ENCODE peak calls at places on chromosomes 5 and 9, in seven cellular contexts. C is EL, F is chondrocyte, I is NCI-H1092, T is kidney epithelial cell, O is colonic mucosa, P is DMS 273 treated with DMSO at 0.1 percent for 48 hours. K is an unnamed sample.

GRCh38 chr5:179176571-179177230 is 116.5 kb downstream of the ZNF354C start:
- DNase-seq in O (no peak), C (no peak), I (no peak), T (no peak), P (no peak), F (peak), K (no peak)

GRCh38 chr5:153520952-153521351 is 30.5 kb downstream of the GRIA1 start:
- DNase-seq in F (no peak), P (no peak), O (no peak), I (no peak), T (no peak), C (peak), K (no peak)

GRCh38 chr9:21802418-21803000 is at the start of gene MTAP:
- DNase-seq in O (peak), C (peak), T (peak), P (peak), F (peak), I (peak), K (peak)

GRCh38 chr9:4499917-4500316 is 9.6 kb downstream of the SLC1A1 start:
- DNase-seq in F (no peak), P (no peak), C (no peak), I (no peak), T (no peak), O (no peak), K (no peak)

GRCh38 chr9:14992516-14992915 is 82.3 kb upstream of the FREM1 start:
- DNase-seq in F (no peak), O (no peak), T (no peak), I (no peak), P (peak), C (no peak), K (no peak)

GRCh38 chr5:61167382-61167781 is 5.1 kb upstream of the SMIM15 start:
- DNase-seq in F (no peak), O (no peak), C (peak), P (no peak), I (no peak), T (peak), K (no peak)

GRCh38 chr5:179820483-179821297 is at the start of gene SQSTM1:
- DNase-seq in O (peak), C (peak), P (no peak), F (no peak), I (peak), T (no peak), K (peak)

GRCh38 chr5:176948458-176948857 is 49.3 kb upstream of the HK3 start:
- DNase-seq in T (no peak), P (no peak), I (no peak), C (no peak), O (no peak), F (no peak), K (no peak)

GRCh38 chr5:115309751-115310370 is 13.4 kb upstream of the CCDC112 start:
- DNase-seq in C (peak), O (no peak), P (no peak), I (no peak), F (no peak), T (no peak), K (peak)

GRCh38 chr5:5335708-5336211 is 86.7 kb upstream of the ICE1 start:
- DNase-seq in P (no peak), F (no peak), I (no peak), C (peak), O (no peak), T (peak), K (no peak)

GRCh38 chr9:120841930-120842684 is 615 bp downstream of the PSMD5 start:
- DNase-seq in O (no peak), P (no peak), I (no peak), T (no peak), C (peak), F (no peak), K (no peak)

GRCh38 chr5:5678909-5679308 is 256.4 kb downstream of the ICE1 start:
- DNase-seq in O (no peak), P (no peak), I (no peak), T (no peak), F (no peak), C (no peak), K (no peak)

GRCh38 chr5:66963559-66963971 is 233.0 kb downstream of the CD180 start:
- DNase-seq in T (no peak), C (peak), F (no peak), P (no peak), O (no peak), I (no peak), K (no peak)

GRCh38 chr5:173016621-173017046 is 33.1 kb downstream of the ATP6V0E1 start:
- DNase-seq in I (no peak), P (no peak), C (peak), T (peak), O (no peak), F (no peak), K (no peak)

GRCh38 chr9:98374385-98375051 is 119.1 kb upstream of the TBC1D2 start:
- DNase-seq in F (no peak), P (no peak), C (peak), O (peak), T (peak), I (no peak), K (no peak)

GRCh38 chr9:98248737-98249474 is 6.5 kb downstream of the TBC1D2 start:
- DNase-seq in I (no peak), T (peak), O (peak), F (no peak), C (peak), P (no peak), K (no peak)

GRCh38 chr5:135824541-135825041 is 9.9 kb upstream of the SLC25A48 start:
- DNase-seq in O (no peak), I (no peak), T (no peak), F (no peak), C (no peak), P (no peak), K (no peak)

GRCh38 chr9:134807726-134808125 is 72.9 kb upstream of the FCN2 start:
- DNase-seq in P (no peak), O (no peak), I (no peak), T (no peak), F (no peak), C (no peak), K (no peak)

GRCh38 chr5:179554981-179555380 is 4.6 kb downstream of the RUFY1 start:
- DNase-seq in F (no peak), O (no peak), I (no peak), C (no peak), T (no peak), P (no peak), K (no peak)

GRCh38 chr9:37144762-37145161 is 24.4 kb downstream of the ZCCHC7 start:
- DNase-seq in I (no peak), F (no peak), P (no peak), C (peak), T (peak), O (no peak), K (no peak)

GRCh38 chr9:123848447-123849085 is 81.4 kb downstream of the DENND1A start:
- DNase-seq in I (no peak), O (no peak), T (no peak), P (no peak), C (no peak), F (no peak), K (no peak)

GRCh38 chr5:139068494-139069152 is 129.5 kb downstream of the SIL1 start:
- DNase-seq in O (no peak), C (no peak), T (no peak), I (no peak), P (no peak), F (no peak), K (no peak)

GRCh38 chr9:72315089-72315509 is 49.9 kb downstream of the ZFAND5 start:
- DNase-seq in O (peak), C (peak), T (peak), P (peak), F (no peak), I (peak), K (no peak)

GRCh38 chr5:98906756-98907355 is 22.0 kb downstream of the CHD1 start:
- DNase-seq in C (peak), P (no peak), I (no peak), F (no peak), O (no peak), T (no peak), K (no peak)

GRCh38 chr5:139795074-139796001 is at the start of gene PSD2:
- DNase-seq in T (no peak), C (no peak), O (no peak), I (no peak), P (no peak), F (no peak), K (no peak)

GRCh38 chr5:137605377-137605776 is 106.3 kb upstream of the SPOCK1 start:
- DNase-seq in T (no peak), F (no peak), O (no peak), I (no peak), C (peak), P (peak), K (no peak)

GRCh38 chr5:174698156-174698555 is 26.2 kb upstream of the MSX2 start:
- DNase-seq in O (no peak), F (no peak), I (no peak), P (no peak), C (no peak), T (no peak), K (no peak)

GRCh38 chr5:143245929-143246561 is 157.4 kb downstream of the NR3C1 start:
- DNase-seq in P (peak), C (peak), I (peak), F (no peak), O (no peak), T (peak), K (peak)

GRCh38 chr9:31535659-31536058 is 848.8 kb upstream of the ACO1 start:
- DNase-seq in F (no peak), I (no peak), C (no peak), P (no peak), T (no peak), O (no peak), K (no peak)

GRCh38 chr9:134626576-134627416 is 14.8 kb upstream of the COL5A1 start:
- DNase-seq in I (no peak), F (peak), P (no peak), T (no peak), C (peak), O (no peak), K (no peak)

GRCh38 chr5:1195916-1196315 is 5.5 kb upstream of the SLC6A19 start:
- DNase-seq in O (no peak), F (peak), T (no peak), I (no peak), P (no peak), C (no peak), K (no peak)

K was measured in SHP77 treated with DMSO at 0.1 percent for 48 hours.